ENCODE peak calls at places on chromosomes 6 and 20, in ten cellular contexts. V is AG20443; J is brain microvascular endothelial cell; B is astrocyte of the spinal cord; K is activated gamma-delta T cell treated with Interleukin-2 at 50 U/mL for 16 hours; R is stimulated activated CD4-positive, alpha-beta T cell treated with anti-CD3 and anti-CD28 coated beads, TNF-alpha, amount 100 ng/mL, for 48 hours; M is left ventricle myocardium inferior; I is GOT3; P is T-cell; Z is HS-27A. W is an unnamed sample.

GRCh38 chr6:38725414-38726183 is 10.5 kb downstream of the DNAH8 start:
- DNase-seq in V (no peak), J (peak; percentile 27), B (no peak), K (no peak), R (no peak), M (no peak), I (no peak), P (no peak), Z (peak; percentile 15), W (no peak)

GRCh38 chr6:44828780-44829179 is 441.3 kb downstream of the CDC5L start:
- DNase-seq in V (no peak), J (no peak), B (no peak), K (no peak), R (no peak), M (no peak), I (no peak), P (no peak), Z (no peak), W (no peak)

GRCh38 chr20:59145247-59145925 is 18.2 kb upstream of the ZNF831 start:
- DNase-seq in V (no peak), J (no peak), B (no peak), K (no peak), R (no peak), M (no peak), I (no peak), P (no peak), Z (no peak), W (no peak)

GRCh38 chr20:32516583-32516982 is 68.5 kb downstream of the NOL4L start:
- DNase-seq in V (no peak), J (no peak), B (no peak), K (no peak), R (no peak), M (no peak), I (no peak), P (no peak), Z (no peak), W (no peak)

GRCh38 chr6:43521836-43522235 is 4.9 kb downstream of the POLR1C start:
- DNase-seq in V (no peak), J (no peak), B (no peak), K (no peak), R (no peak), M (no peak), I (no peak), P (no peak), Z (no peak), W (no peak)

GRCh38 chr20:3812975-3813599 is 7.3 kb upstream of the AP5S1 start:
- DNase-seq in V (no peak), J (no peak), B (no peak), K (no peak), R (no peak), M (no peak), I (no peak), P (no peak), Z (no peak), W (no peak)

GRCh38 chr6:152170702-152171667 is 363.5 kb downstream of the ESR1 start:
- DNase-seq in V (no peak), J (peak; percentile 94), B (peak; percentile 82), K (peak; percentile 34), R (peak; percentile 44), M (no peak), I (no peak), P (peak; percentile 32), Z (no peak), W (peak; percentile 56)

GRCh38 chr6:70108230-70108629 is 194.7 kb downstream of the COL9A1 start:
- DNase-seq in V (peak; percentile 39), J (peak; percentile 18), B (peak; percentile 50), K (no peak), R (no peak), M (no peak), I (no peak), P (no peak), Z (no peak), W (no peak)

GRCh38 chr6:6712258-6712978 is 123.9 kb downstream of the LY86 start:
- DNase-seq in V (peak; percentile 92), J (peak; percentile 73), B (peak; percentile 79), K (no peak), R (no peak), M (no peak), I (no peak), P (no peak), Z (no peak), W (no peak)

GRCh38 chr6:25332671-25333071 is 53.5 kb downstream of the CARMIL1 start:
- DNase-seq in V (no peak), J (no peak), B (no peak), K (no peak), R (no peak), M (no peak), I (no peak), P (no peak), Z (no peak), W (no peak)

GRCh38 chr6:13089296-13089994 is 238.9 kb downstream of the TBC1D7 start:
- DNase-seq in V (peak; percentile 36), J (no peak), B (no peak), K (no peak), R (no peak), M (no peak), I (no peak), P (no peak), Z (no peak), W (no peak)

GRCh38 chr6:168611691-168612090 is 170.7 kb downstream of the SMOC2 start:
- DNase-seq in V (no peak), J (no peak), B (no peak), K (no peak), R (no peak), M (no peak), I (no peak), P (no peak), Z (no peak), W (no peak)

GRCh38 chr20:54606384-54606783 is 131.0 kb downstream of the DOK5 start:
- DNase-seq in V (no peak), J (no peak), B (no peak), K (no peak), R (no peak), M (no peak), I (no peak), P (no peak), Z (no peak), W (no peak)

GRCh38 chr6:37648465-37649330 is 49.0 kb downstream of the MDGA1 start:
- DNase-seq in V (peak; percentile 73), J (no peak), B (no peak), K (no peak), R (no peak), M (no peak), I (no peak), P (peak; percentile 46), Z (no peak), W (no peak)

GRCh38 chr6:134640229-134640628 is 309.7 kb downstream of the ALDH8A1 start:
- DNase-seq in V (no peak), J (no peak), B (no peak), K (no peak), R (no peak), M (no peak), I (no peak), P (no peak), Z (no peak), W (no peak)

GRCh38 chr6:72182337-72183246 is 296.2 kb downstream of the RIMS1 start:
- DNase-seq in V (peak; percentile 70), J (peak; percentile 6), B (peak; percentile 43), K (no peak), R (no peak), M (no peak), I (no peak), P (no peak), Z (peak; percentile 20), W (no peak)

GRCh38 chr6:41940759-41941279 is 789 bp downstream of the CCND3 start:
- DNase-seq in V (peak; percentile 47), J (no peak), B (peak; percentile 25), K (peak; percentile 62), R (no peak), M (peak; percentile 69), I (no peak), P (peak; percentile 54), Z (no peak), W (no peak)

GRCh38 chr20:19374066-19374615 is 161.7 kb downstream of the SLC24A3 start:
- DNase-seq in V (no peak), J (no peak), B (no peak), K (no peak), R (no peak), M (no peak), I (no peak), P (no peak), Z (no peak), W (no peak)

GRCh38 chr6:18277181-18278006 is 13.1 kb upstream of the DEK start:
- DNase-seq in V (peak; percentile 56), J (no peak), B (no peak), K (no peak), R (no peak), M (no peak), I (no peak), P (no peak), Z (no peak), W (no peak)

GRCh38 chr6:143158113-143158581 is 97.5 kb downstream of the AIG1 start:
- DNase-seq in V (no peak), J (peak; percentile 26), B (no peak), K (no peak), R (no peak), M (no peak), I (no peak), P (no peak), Z (no peak), W (no peak)

GRCh38 chr6:130955755-130956154 is 107.3 kb downstream of the EPB41L2 start:
- DNase-seq in V (no peak), J (no peak), B (no peak), K (no peak), R (no peak), M (no peak), I (no peak), P (no peak), Z (no peak), W (no peak)

GRCh38 chr6:73180076-73180717 is 45.1 kb downstream of the KHDC1L start:
- DNase-seq in V (peak; percentile 30), J (no peak), B (no peak), K (no peak), R (no peak), M (no peak), I (no peak), P (no peak), Z (no peak), W (no peak)

W was measured in CD8-positive, alpha-beta T cell.